ENCODE peak calls at places on chromosomes 1 and 21, in six cellular contexts. One of them, this sample, is unnamed.

GRCh38 chr1:93804412-93804811 is 74.6 kb downstream of the DNTTIP2 start:
- DNase-seq in substantia nigra: no peak
- DNase-seq in GM20000: no peak
- DNase-seq in Peyer's patch: no peak
- DNase-seq in OCI-LY7: no peak
- DNase-seq in SJSA1: peak
- DNase-seq in this sample: no peak

GRCh38 chr1:23667411-23667810 is 24.2 kb upstream of the RPL11 start:
- DNase-seq in substantia nigra: no peak
- DNase-seq in GM20000: no peak
- DNase-seq in Peyer's patch: no peak
- DNase-seq in OCI-LY7: peak
- DNase-seq in SJSA1: no peak
- DNase-seq in this sample: peak

GRCh38 chr1:204366759-204367158 is 7.0 kb upstream of the PLEKHA6 start:
- DNase-seq in substantia nigra: no peak
- DNase-seq in GM20000: no peak
- DNase-seq in Peyer's patch: no peak
- DNase-seq in OCI-LY7: peak
- DNase-seq in SJSA1: no peak
- DNase-seq in this sample: peak

GRCh38 chr21:38913120-38913975 is 107.6 kb downstream of the ETS2 start:
- DNase-seq in substantia nigra: peak
- DNase-seq in GM20000: no peak
- DNase-seq in Peyer's patch: peak
- DNase-seq in OCI-LY7: no peak
- DNase-seq in SJSA1: peak
- DNase-seq in this sample: peak

GRCh38 chr1:244163131-244163530 is 112.0 kb downstream of the ZBTB18 start:
- DNase-seq in substantia nigra: no peak
- DNase-seq in GM20000: no peak
- DNase-seq in Peyer's patch: no peak
- DNase-seq in OCI-LY7: no peak
- DNase-seq in SJSA1: no peak
- DNase-seq in this sample: peak

GRCh38 chr1:198806861-198807260 is 168.0 kb downstream of the PTPRC start:
- DNase-seq in substantia nigra: no peak
- DNase-seq in GM20000: no peak
- DNase-seq in Peyer's patch: no peak
- DNase-seq in OCI-LY7: no peak
- DNase-seq in SJSA1: no peak
- DNase-seq in this sample: no peak

GRCh38 chr1:217528271-217528670 is 102.6 kb downstream of the GPATCH2 start:
- DNase-seq in substantia nigra: no peak
- DNase-seq in GM20000: no peak
- DNase-seq in Peyer's patch: no peak
- DNase-seq in OCI-LY7: no peak
- DNase-seq in SJSA1: no peak
- DNase-seq in this sample: no peak

GRCh38 chr21:38797470-38797869 is 8.3 kb upstream of the ETS2 start:
- DNase-seq in substantia nigra: no peak
- DNase-seq in GM20000: no peak
- DNase-seq in Peyer's patch: peak
- DNase-seq in OCI-LY7: no peak
- DNase-seq in SJSA1: peak
- DNase-seq in this sample: no peak

GRCh38 chr1:183610053-183610452 is 19.8 kb upstream of the NCF2 start:
- DNase-seq in substantia nigra: no peak
- DNase-seq in GM20000: no peak
- DNase-seq in Peyer's patch: no peak
- DNase-seq in OCI-LY7: no peak
- DNase-seq in SJSA1: no peak
- DNase-seq in this sample: peak

GRCh38 chr1:223271085-223271781 is 92.7 kb downstream of the SUSD4 start:
- DNase-seq in substantia nigra: no peak
- DNase-seq in GM20000: no peak
- DNase-seq in Peyer's patch: no peak
- DNase-seq in OCI-LY7: no peak
- DNase-seq in SJSA1: no peak
- DNase-seq in this sample: no peak

GRCh38 chr1:190019717-190020116 is 457.9 kb downstream of the BRINP3 start:
- DNase-seq in substantia nigra: no peak
- DNase-seq in GM20000: no peak
- DNase-seq in Peyer's patch: no peak
- DNase-seq in OCI-LY7: no peak
- DNase-seq in SJSA1: no peak
- DNase-seq in this sample: no peak

GRCh38 chr1:56967900-56968832 is 2.4 kb upstream of the C8B start:
- DNase-seq in substantia nigra: no peak
- DNase-seq in GM20000: peak
- DNase-seq in Peyer's patch: no peak
- DNase-seq in OCI-LY7: no peak
- DNase-seq in SJSA1: peak
- DNase-seq in this sample: peak

GRCh38 chr1:112395832-112396667 is at the start of gene CTTNBP2NL:
- DNase-seq in substantia nigra: peak
- DNase-seq in GM20000: peak
- DNase-seq in Peyer's patch: peak
- DNase-seq in OCI-LY7: peak
- DNase-seq in SJSA1: peak
- DNase-seq in this sample: peak

GRCh38 chr21:20086508-20086907 is 911.7 kb upstream of the NCAM2 start:
- DNase-seq in substantia nigra: no peak
- DNase-seq in GM20000: no peak
- DNase-seq in Peyer's patch: no peak
- DNase-seq in OCI-LY7: no peak
- DNase-seq in SJSA1: no peak
- DNase-seq in this sample: no peak

GRCh38 chr1:224920930-224921329 is 8.5 kb upstream of the DNAH14 start:
- DNase-seq in substantia nigra: no peak
- DNase-seq in GM20000: no peak
- DNase-seq in Peyer's patch: no peak
- DNase-seq in OCI-LY7: no peak
- DNase-seq in SJSA1: no peak
- DNase-seq in this sample: no peak

GRCh38 chr1:236345728-236346127 is 48.4 kb upstream of the EDARADD start:
- DNase-seq in substantia nigra: no peak
- DNase-seq in GM20000: peak
- DNase-seq in Peyer's patch: no peak
- DNase-seq in OCI-LY7: peak
- DNase-seq in SJSA1: no peak
- DNase-seq in this sample: peak